ENCODE peak calls at places on chromosome 18, in six cellular contexts. P is K562; C is right cardiac atrium; G is stimulated activated effector memory CD8-positive, alpha-beta T cell treated with anti-CD3 and anti-CD28 coated beads, Interleukin-12 subunit alpha, Interleukin-12 subunit beta, amount 100 ng/mL, for 72 hours; M is HepG2; Y is left lung. Q is an unnamed sample.

GRCh38 chr18:76670564-76671288 is 151.6 kb upstream of the ZNF236 start:
- ATAC-seq in P (no peak), C (peak; percentile 69), G (no peak), M (no peak), Y (peak; percentile 26), Q (no peak)

GRCh38 chr18:34562252-34562870 is 147.7 kb upstream of the DTNA start:
- ATAC-seq in P (no peak), C (peak; percentile 56), G (no peak), M (no peak), Y (no peak), Q (no peak)

GRCh38 chr18:74604774-74605173 is 7.1 kb downstream of the ZNF407 start:
- ATAC-seq in P (no peak), C (peak; percentile 34), G (no peak), M (no peak), Y (peak; percentile 64), Q (peak; percentile 92)

GRCh38 chr18:57437433-57437781 is 2.2 kb downstream of the ONECUT2 start:
- ATAC-seq in P (no peak), C (no peak), G (no peak), M (peak; percentile 59), Y (no peak), Q (peak; percentile 36)

GRCh38 chr18:24631238-24632025 is 171.0 kb downstream of the HRH4 start:
- ATAC-seq in P (peak; percentile 51), C (peak; percentile 54), G (peak; percentile 44), M (no peak), Y (no peak), Q (no peak)

GRCh38 chr18:3597159-3597977 is 147.4 kb downstream of the TGIF1 start:
- ATAC-seq in P (no peak), C (no peak), G (no peak), M (no peak), Y (no peak), Q (no peak)

GRCh38 chr18:35389095-35389618 is 12.0 kb upstream of the ZNF396 start:
- ATAC-seq in P (no peak), C (peak; percentile 88), G (no peak), M (no peak), Y (peak; percentile 47), Q (no peak)

GRCh38 chr18:13614701-13615288 is 111.6 kb downstream of the FAM210A start:
- ATAC-seq in P (peak; percentile 25), C (peak; percentile 50), G (peak; percentile 14), M (no peak), Y (peak; percentile 5), Q (no peak)

GRCh38 chr18:56257215-56257614 is 381.2 kb downstream of the TXNL1 start:
- ATAC-seq in P (no peak), C (peak; percentile 40), G (no peak), M (no peak), Y (peak; percentile 84), Q (peak; percentile 81)

GRCh38 chr18:78174737-78175136 is 804.9 kb upstream of the SALL3 start:
- ATAC-seq in P (no peak), C (no peak), G (no peak), M (no peak), Y (no peak), Q (no peak)

GRCh38 chr18:12001400-12001799 is 20.1 kb downstream of the IMPA2 start:
- ATAC-seq in P (no peak), C (no peak), G (no peak), M (peak; percentile 26), Y (no peak), Q (no peak)

GRCh38 chr18:3889803-3890202 is 439.8 kb downstream of the TGIF1 start:
- ATAC-seq in P (no peak), C (no peak), G (peak; percentile 40), M (peak; percentile 61), Y (no peak), Q (no peak)

GRCh38 chr18:24317370-24317769 is 80.3 kb downstream of the OSBPL1A start:
- ATAC-seq in P (no peak), C (no peak), G (no peak), M (no peak), Y (no peak), Q (no peak)

GRCh38 chr18:74444104-74444503 is 13.0 kb downstream of the DIPK1C start:
- ATAC-seq in P (no peak), C (no peak), G (no peak), M (no peak), Y (no peak), Q (no peak)

GRCh38 chr18:486929-487328 is 13.6 kb downstream of the COLEC12 start:
- ATAC-seq in P (no peak), C (no peak), G (no peak), M (no peak), Y (no peak), Q (no peak)

GRCh38 chr18:7535436-7536190 is 31.5 kb upstream of the PTPRM start:
- ATAC-seq in P (no peak), C (no peak), G (no peak), M (no peak), Y (no peak), Q (no peak)

GRCh38 chr18:44715841-44716240 is 35.2 kb downstream of the SETBP1 start:
- ATAC-seq in P (no peak), C (no peak), G (no peak), M (no peak), Y (no peak), Q (no peak)

GRCh38 chr18:21296045-21296444 is 54.0 kb downstream of the GREB1L start:
- ATAC-seq in P (no peak), C (no peak), G (no peak), M (no peak), Y (no peak), Q (no peak)

GRCh38 chr18:74342416-74343043 is 26.9 kb downstream of the C18orf63 start:
- ATAC-seq in P (peak; percentile 55), C (no peak), G (no peak), M (no peak), Y (peak; percentile 65), Q (peak; percentile 53)

GRCh38 chr18:57062178-57062577 is 84.7 kb upstream of the BOD1L2 start:
- ATAC-seq in P (no peak), C (no peak), G (no peak), M (no peak), Y (no peak), Q (no peak)

GRCh38 chr18:76450452-76450851 is 44.6 kb downstream of the ZNF516 start:
- ATAC-seq in P (no peak), C (peak; percentile 56), G (no peak), M (no peak), Y (peak; percentile 18), Q (no peak)

GRCh38 chr18:3213231-3214059 is 6.3 kb downstream of the MYOM1 start:
- ATAC-seq in P (peak; percentile 69), C (no peak), G (peak; percentile 44), M (no peak), Y (no peak), Q (peak; percentile 37)

GRCh38 chr18:34647251-34647650 is 62.8 kb upstream of the DTNA start:
- ATAC-seq in P (no peak), C (no peak), G (no peak), M (no peak), Y (no peak), Q (peak; percentile 45)

GRCh38 chr18:75464356-75464755 is 36.9 kb upstream of the SMIM21 start:
- ATAC-seq in P (no peak), C (no peak), G (no peak), M (no peak), Y (no peak), Q (no peak)

GRCh38 chr18:34632323-34632722 is 77.8 kb upstream of the DTNA start:
- ATAC-seq in P (no peak), C (no peak), G (no peak), M (no peak), Y (no peak), Q (no peak)

GRCh38 chr18:50649821-50650220 is 89.9 kb downstream of the MAPK4 start:
- ATAC-seq in P (no peak), C (peak; percentile 86), G (no peak), M (no peak), Y (peak; percentile 85), Q (no peak)

GRCh38 chr18:45967007-45967706 is at the start of gene EPG5:
- ATAC-seq in P (peak; percentile 97), C (peak; percentile 99), G (peak; percentile 94), M (peak; percentile 99), Y (peak; percentile 99), Q (peak; percentile 95)

GRCh38 chr18:56065101-56065500 is 477.1 kb upstream of the TCF4 start:
- ATAC-seq in P (no peak), C (no peak), G (no peak), M (no peak), Y (no peak), Q (no peak)

GRCh38 chr18:13513015-13513414 is 213.3 kb downstream of the FAM210A start:
- ATAC-seq in P (no peak), C (peak; percentile 86), G (peak; percentile 74), M (peak; percentile 100), Y (peak; percentile 35), Q (peak; percentile 74)

GRCh38 chr18:54129448-54130134 is 94.9 kb downstream of the MBD2 start:
- ATAC-seq in P (no peak), C (no peak), G (peak; percentile 94), M (no peak), Y (no peak), Q (no peak)

GRCh38 chr18:10131036-10131774 is 217.4 kb downstream of the VAPA start:
- ATAC-seq in P (no peak), C (no peak), G (no peak), M (peak; percentile 42), Y (peak; percentile 47), Q (peak; percentile 13)

GRCh38 chr18:80203243-80203642 is 44.1 kb downstream of the PARD6G start:
- ATAC-seq in P (no peak), C (no peak), G (peak; percentile 43), M (no peak), Y (no peak), Q (no peak)

GRCh38 chr18:74113711-74114110 is 33.9 kb downstream of the FBXO15 start:
- ATAC-seq in P (no peak), C (no peak), G (peak; percentile 24), M (no peak), Y (no peak), Q (no peak)

GRCh38 chr18:2976733-2977132 is 36.2 kb downstream of the LPIN2 start:
- ATAC-seq in P (peak; percentile 18), C (no peak), G (no peak), M (no peak), Y (no peak), Q (no peak)

GRCh38 chr18:36352384-36352783 is 54.9 kb downstream of the FHOD3 start:
- ATAC-seq in P (no peak), C (peak; percentile 30), G (no peak), M (no peak), Y (peak; percentile 87), Q (peak; percentile 89)

GRCh38 chr18:44855681-44856080 is 175.0 kb downstream of the SETBP1 start:
- ATAC-seq in P (no peak), C (no peak), G (no peak), M (no peak), Y (no peak), Q (no peak)

GRCh38 chr18:9469700-9470099 is 5.6 kb upstream of the RALBP1 start:
- ATAC-seq in P (no peak), C (no peak), G (no peak), M (no peak), Y (no peak), Q (no peak)

GRCh38 chr18:35347991-35348390 is 3.8 kb upstream of the ZNF24 start:
- ATAC-seq in P (no peak), C (no peak), G (no peak), M (no peak), Y (no peak), Q (no peak)

GRCh38 chr18:35512761-35513160 is 15.0 kb upstream of the INO80C start:
- ATAC-seq in P (no peak), C (no peak), G (no peak), M (no peak), Y (no peak), Q (no peak)

Q was measured in SK-N-SH treated with all-trans-retinoic acid at 6 μM for 48 hours.